ENCODE peak calls at places on chromosomes 16 and 17, in eight cellular contexts. V is progenitor cell of endocrine pancreas, J is GM19239, M is NCI-H510A treated with DMSO at 0.1 percent for 48 hours, A is ACHN, D is putamen, S is testis, Z is GM04503. G is an unnamed sample.

GRCh38 chr17:47192549-47192948 is 3.5 kb upstream of the CDC27 start:
- DNase-seq in V (no peak), J (no peak), M (peak; percentile 96), A (no peak), D (no peak), S (no peak), Z (peak; percentile 23), G (no peak)

GRCh38 chr17:75370288-75370687 is 35.2 kb downstream of the GRB2 start:
- DNase-seq in V (no peak), J (no peak), M (no peak), A (no peak), D (peak; percentile 48), S (peak; percentile 64), Z (no peak), G (no peak)

GRCh38 chr16:47317465-47318240 is 143.2 kb downstream of the ITFG1 start:
- DNase-seq in V (no peak), J (no peak), M (no peak), A (no peak), D (no peak), S (no peak), Z (no peak), G (no peak)

GRCh38 chr17:35359396-35359795 is 14.0 kb downstream of the SLFN11 start:
- DNase-seq in V (no peak), J (no peak), M (no peak), A (no peak), D (no peak), S (no peak), Z (no peak), G (no peak)

GRCh38 chr16:66619534-66620418 is 15.3 kb downstream of the CMTM3 start:
- DNase-seq in V (no peak), J (no peak), M (no peak), A (no peak), D (no peak), S (no peak), Z (peak; percentile 64), G (no peak)

GRCh38 chr17:75181608-75182318 is 996 bp downstream of the SUMO2 start:
- DNase-seq in V (no peak), J (peak; percentile 13), M (no peak), A (no peak), D (no peak), S (peak; percentile 53), Z (no peak), G (no peak)

GRCh38 chr17:79965806-79966205 is 69.9 kb downstream of the TBC1D16 start:
- DNase-seq in V (no peak), J (no peak), M (no peak), A (no peak), D (peak; percentile 77), S (no peak), Z (no peak), G (no peak)

GRCh38 chr17:18374216-18374615 is 3.4 kb upstream of the EVPLL start:
- DNase-seq in V (no peak), J (no peak), M (no peak), A (no peak), D (no peak), S (no peak), Z (no peak), G (no peak)

GRCh38 chr16:48949636-48950035 is 332.0 kb downstream of the CBLN1 start:
- DNase-seq in V (no peak), J (no peak), M (no peak), A (peak; percentile 23), D (no peak), S (no peak), Z (peak; percentile 45), G (no peak)

GRCh38 chr16:67372664-67373063 is 20.6 kb downstream of the TPPP3 start:
- DNase-seq in V (no peak), J (no peak), M (peak; percentile 3), A (peak; percentile 59), D (peak; percentile 35), S (no peak), Z (no peak), G (no peak)

GRCh38 chr17:62562656-62563055 is 64.8 kb upstream of the MRC2 start:
- DNase-seq in V (no peak), J (no peak), M (no peak), A (peak; percentile 25), D (no peak), S (no peak), Z (peak; percentile 20), G (no peak)

GRCh38 chr17:10482252-10482651 is 12.9 kb upstream of the MYH4 start:
- DNase-seq in V (no peak), J (no peak), M (no peak), A (no peak), D (no peak), S (no peak), Z (no peak), G (no peak)

GRCh38 chr16:67163164-67163902 is 1.2 kb upstream of the HSF4 start:
- DNase-seq in V (no peak), J (no peak), M (no peak), A (peak; percentile 61), D (peak; percentile 85), S (peak; percentile 83), Z (no peak), G (no peak)

GRCh38 chr17:32503251-32504165 is 16.7 kb downstream of the CDK5R1 start:
- DNase-seq in V (no peak), J (peak; percentile 65), M (peak; percentile 14), A (no peak), D (no peak), S (no peak), Z (no peak), G (no peak)

GRCh38 chr16:5505093-5505887 is 407.7 kb upstream of the EEF2KMT start:
- DNase-seq in V (no peak), J (no peak), M (no peak), A (no peak), D (no peak), S (no peak), Z (no peak), G (no peak)

GRCh38 chr16:48862087-48862532 is 252.1 kb upstream of the N4BP1 start:
- DNase-seq in V (no peak), J (no peak), M (no peak), A (peak; percentile 38), D (no peak), S (no peak), Z (peak; percentile 75), G (no peak)

GRCh38 chr17:37168731-37169353 is 206.9 kb upstream of the C17orf78 start:
- DNase-seq in V (no peak), J (no peak), M (peak; percentile 90), A (no peak), D (no peak), S (no peak), Z (no peak), G (no peak)

G was measured in mesothelial cell of epicardium.